ENCODE peak calls at places on chromosomes 7 and 10, in four cellular contexts. X is fibroblast of lung, M is AG04449, N is AG09309. A is an unnamed sample.

GRCh38 chr7:65251851-65252620 is 121.6 kb upstream of the ZNF92 start:
- DNase-seq in X (peak; percentile 22), M (no peak), N (no peak), A (peak; percentile 90)

GRCh38 chr7:11709240-11709639 is 122.8 kb downstream of the THSD7A start:
- DNase-seq in X (no peak), M (no peak), N (no peak), A (no peak)

GRCh38 chr7:91128574-91129348 is 135.5 kb upstream of the FZD1 start:
- DNase-seq in X (peak; percentile 39), M (no peak), N (no peak), A (no peak)

GRCh38 chr10:99532687-99533495 is at the start of gene NKX2-3:
- DNase-seq in X (peak; percentile 32), M (no peak), N (no peak), A (peak; percentile 88)

GRCh38 chr7:36736827-36737211 is 12.5 kb upstream of the AOAH start:
- DNase-seq in X (no peak), M (no peak), N (no peak), A (no peak)

GRCh38 chr7:74417419-74417971 is 36.2 kb upstream of the GTF2IRD1 start:
- DNase-seq in X (peak; percentile 70), M (no peak), N (no peak), A (peak; percentile 97)

GRCh38 chr7:120832803-120833202 is 25.1 kb downstream of the TSPAN12 start:
- DNase-seq in X (no peak), M (no peak), N (no peak), A (no peak)

GRCh38 chr10:74502963-74503608 is 323.3 kb upstream of the KAT6B start:
- DNase-seq in X (peak; percentile 85), M (peak; percentile 26), N (peak; percentile 42), A (peak; percentile 73)

GRCh38 chr10:100878291-100878910 is 34.4 kb upstream of the SLF2 start:
- DNase-seq in X (peak; percentile 78), M (no peak), N (peak; percentile 42), A (peak; percentile 96)

GRCh38 chr10:35331894-35332640 is 4.2 kb upstream of the CCNY start:
- DNase-seq in X (peak; percentile 96), M (peak; percentile 44), N (peak; percentile 67), A (peak; percentile 91)

GRCh38 chr7:104946338-104946737 is 67.7 kb upstream of the KMT2E start:
- DNase-seq in X (no peak), M (no peak), N (no peak), A (peak; percentile 18)

GRCh38 chr7:55572378-55573233 is at the start of gene VOPP1:
- DNase-seq in X (peak; percentile 57), M (no peak), N (no peak), A (peak; percentile 99)

GRCh38 chr10:12103743-12104142 is 25.7 kb upstream of the SEC61A2 start:
- DNase-seq in X (no peak), M (no peak), N (no peak), A (peak; percentile 10)

GRCh38 chr7:66654275-66655112 is 25.8 kb downstream of the KCTD7 start:
- DNase-seq in X (peak; percentile 98), M (peak; percentile 78), N (peak; percentile 84), A (peak; percentile 98)
- TF ChIP-seq CTCF in X (no peak), M (no peak), N (no peak), A (no peak)

GRCh38 chr7:99498546-99498944 is 1.5 kb downstream of the ZNF394 start:
- DNase-seq in X (no peak), M (no peak), N (no peak), A (peak; percentile 49)

GRCh38 chr7:99499713-99500636 is at the start of gene ZNF394:
- DNase-seq in X (peak; percentile 94), M (peak; percentile 44), N (peak; percentile 44), A (peak; percentile 98)

GRCh38 chr7:99500637-99501009 is 542 bp upstream of the ZNF394 start:
- DNase-seq in X (no peak), M (no peak), N (no peak), A (peak; percentile 29)

GRCh38 chr7:99499356-99499712 is 747 bp downstream of the ZNF394 start:
- DNase-seq in X (no peak), M (no peak), N (no peak), A (peak; percentile 74)

DNA sequence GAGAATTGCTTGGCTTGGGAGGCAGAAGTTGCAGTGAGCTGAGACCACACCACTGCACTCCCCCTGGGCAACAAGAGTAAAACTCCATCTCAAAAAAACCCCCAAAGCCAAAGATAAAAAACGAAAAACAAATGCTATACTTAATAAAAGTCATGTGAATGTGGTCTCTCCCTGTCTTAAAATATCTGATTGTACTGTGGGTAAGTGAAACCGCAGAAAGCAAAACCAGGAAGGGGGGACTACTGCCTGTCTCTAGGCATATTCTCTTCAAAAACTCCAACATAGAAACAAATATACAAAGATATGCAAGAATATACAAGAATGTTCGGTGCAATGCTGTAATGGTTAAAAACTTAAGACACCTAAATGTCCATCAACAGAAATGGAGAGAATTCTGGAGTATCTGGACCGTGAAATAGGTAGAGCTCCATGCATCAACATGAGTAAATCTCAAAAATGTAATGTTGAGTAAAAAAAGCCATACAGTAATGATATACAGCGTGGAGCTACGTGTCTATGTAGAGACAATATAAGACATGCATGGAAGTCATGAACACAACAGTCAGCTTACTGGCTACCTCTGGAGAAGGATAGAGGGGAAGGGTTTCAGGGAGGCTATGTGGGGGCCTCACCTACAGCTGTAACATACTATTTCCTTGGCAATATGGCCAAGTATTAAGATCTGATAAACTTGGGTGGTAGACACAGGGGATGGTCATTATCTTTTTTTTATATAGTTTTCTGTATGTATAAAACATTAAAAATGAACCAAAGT is 2.1 kb downstream of the ZNF394 start:
- DNase-seq in X (no peak), M (no peak), N (no peak), A (no peak)
- H3K4me3 ChIP-seq in X (peak overlapping the region; percentile 99), M (peak overlapping the region; percentile 93), N (peak overlapping the region; percentile 70), A (peak overlapping the region; percentile 97)

GRCh38 chr10:7305053-7305452 is 105.8 kb downstream of the SFMBT2 start:
- DNase-seq in X (no peak), M (no peak), N (no peak), A (no peak)
- TF ChIP-seq CTCF in X (no peak), M (no peak), N (no peak), A (no peak)

GRCh38 chr7:5695709-5696345 is 85.6 kb downstream of the RNF216 start:
- DNase-seq in X (peak; percentile 94), M (no peak), N (no peak), A (no peak)
- H3K4me3 ChIP-seq in X (peak overlapping the region; percentile 2), M (peak overlapping the region; percentile 61), N (no peak overlapping the region), A (peak overlapping the region; percentile 51)

GRCh38 chr10:122642726-122643605 is 56.7 kb downstream of the C10orf120 start:
- DNase-seq in X (no peak), M (no peak), N (no peak), A (no peak)

GRCh38 chr10:122647383-122647968 is 52.2 kb downstream of the C10orf120 start:
- DNase-seq in X (no peak), M (no peak), N (no peak), A (no peak)

GRCh38 chr10:122640921-122641320 is 58.7 kb downstream of the C10orf120 start:
- DNase-seq in X (no peak), M (no peak), N (no peak), A (no peak)

GRCh38 chr10:122646511-122647382 is 52.9 kb downstream of the C10orf120 start:
- DNase-seq in X (no peak), M (no peak), N (no peak), A (peak; percentile 80)

GRCh38 chr10:122643931-122644534 is 55.6 kb downstream of the C10orf120 start:
- DNase-seq in X (no peak), M (no peak), N (no peak), A (peak; percentile 55)
- TF ChIP-seq CTCF in X (no peak), M (no peak), N (no peak), A (no peak)

DNA sequence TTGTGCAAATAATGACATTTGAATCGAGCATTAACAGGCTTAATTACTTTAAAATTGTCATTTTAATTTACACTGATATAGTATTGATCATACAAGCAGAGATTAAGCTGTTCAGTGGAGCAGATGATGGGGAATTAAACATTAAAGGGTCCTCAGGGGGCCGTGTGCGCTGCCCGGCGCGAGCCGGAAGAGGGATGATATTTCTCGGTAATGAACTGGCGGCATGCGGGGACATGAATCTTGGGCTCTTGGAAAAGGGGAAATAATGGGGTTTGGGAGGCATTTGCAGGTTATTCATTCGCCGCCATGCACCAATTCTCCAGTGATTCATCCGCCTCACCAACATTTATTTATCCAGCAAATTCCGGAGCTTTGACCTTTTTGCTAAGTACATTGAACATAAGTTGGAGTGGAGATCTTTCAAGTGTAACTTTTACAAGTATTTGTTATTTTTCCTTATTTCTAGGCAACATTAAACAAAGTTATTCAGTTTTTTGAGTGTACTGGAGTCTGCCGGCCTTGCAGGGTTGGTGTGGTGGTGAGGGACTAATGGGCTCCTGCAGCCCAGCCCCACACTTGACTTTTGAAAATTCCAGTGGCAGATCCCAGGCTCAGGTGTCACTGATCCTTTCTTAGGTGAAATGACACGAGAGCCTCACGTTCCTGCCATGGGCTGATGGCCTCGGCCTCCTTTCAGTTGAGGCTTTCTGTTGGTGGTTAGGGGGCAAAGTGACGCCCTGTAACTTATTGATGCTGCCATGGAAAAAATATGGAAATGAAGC is 118.1 kb downstream of the NKX6-2 start:
- DNase-seq in X (peak; percentile 73), M (peak; percentile 28), N (no peak), A (peak; percentile 93)
- H3K4me3 ChIP-seq in X (no peak overlapping the region), M (no peak overlapping the region), N (no peak overlapping the region), A (peak overlapping the region; percentile 1)

GRCh38 chr7:637826-638225 is 88.7 kb upstream of the DNAAF5 start:
- DNase-seq in X (no peak), M (no peak), N (no peak), A (peak; percentile 65)
- TF ChIP-seq CTCF in X (no peak), M (no peak), N (no peak), A (no peak)

GRCh38 chr10:29731760-29732159 is 97.0 kb upstream of the SVIL start:
- DNase-seq in X (peak; percentile 48), M (no peak), N (no peak), A (no peak)
- H3K4me3 ChIP-seq in X (no peak overlapping the region), M (no peak overlapping the region), N (no peak overlapping the region), A (no peak overlapping the region)

DNA sequence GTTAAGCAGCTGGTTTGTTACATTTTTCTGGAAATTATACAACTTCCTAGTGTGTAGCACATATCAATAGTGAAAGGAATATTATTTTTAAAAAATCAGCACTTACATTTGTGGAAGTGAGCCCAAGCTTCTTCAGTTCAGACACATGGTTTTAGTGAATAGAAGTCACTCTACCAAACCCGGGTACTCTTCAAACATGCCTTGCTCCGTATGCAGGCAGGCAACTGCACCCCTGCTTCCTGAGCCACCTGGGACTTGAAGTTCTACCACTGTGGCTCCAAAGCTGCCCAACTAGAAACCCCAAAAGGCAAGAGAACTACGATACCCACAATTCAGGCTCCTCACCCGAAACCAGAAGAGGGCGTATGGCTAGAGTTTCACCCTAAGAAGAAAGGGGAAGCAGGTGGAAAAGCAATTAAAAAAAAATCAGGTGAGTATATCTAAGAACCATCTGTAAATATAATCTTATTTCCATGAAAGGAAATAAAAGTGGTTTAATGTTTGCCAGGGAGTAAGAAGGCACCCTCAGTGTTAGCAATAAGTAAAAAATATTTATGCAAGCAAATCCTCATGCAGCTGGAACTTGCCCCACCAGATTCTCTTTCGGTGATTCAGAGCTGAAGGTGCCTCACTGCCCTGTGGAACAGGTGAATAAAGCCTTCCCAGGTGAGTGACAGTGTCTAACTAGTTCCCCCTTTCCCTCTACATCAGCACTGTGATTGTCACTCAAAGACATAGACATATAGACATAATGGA is at the start of gene MACC1:
- DNase-seq in X (no peak), M (no peak), N (no peak), A (no peak)
- TF ChIP-seq CTCF in X (no peak), M (no peak), N (no peak), A (no peak)

A was measured in osteoblast.